ENCODE peak calls at places on chromosome 2, in five cellular contexts. B is PC-3, K is HCT116, E is endodermal cell, Q is mesenchymal stem cell. Z is an unnamed sample. For H3K4me1, the result is how much of the 10 kb centered on the place peaks cover.

GRCh38 chr2:213818436-213818835 is 534.2 kb downstream of the SPAG16 start:
- DNase-seq in Q (no peak), B (no peak), K (no peak), E (no peak), Z (no peak)

GRCh38 chr2:72630767-72631166 is 195.1 kb downstream of the EXOC6B start:
- DNase-seq in K (no peak), E (no peak), B (peak), Q (no peak), Z (no peak)

GRCh38 chr2:203803046-203803429 is 64.5 kb upstream of the CTLA4 start:
- DNase-seq in K (no peak), E (no peak), Q (no peak), B (no peak), Z (no peak)

GRCh38 chr2:136117391-136117841 is 533 bp downstream of the CXCR4 start:
- DNase-seq in B (peak), K (no peak), E (peak), Q (peak), Z (peak)

GRCh38 chr2:12090072-12090471 is 343.6 kb downstream of the LPIN1 start:
- DNase-seq in E (no peak), B (no peak), K (no peak), Q (no peak), Z (no peak)

GRCh38 chr2:179410552-179411356 is 146.1 kb upstream of the SESTD1 start:
- DNase-seq in Q (peak), K (peak), B (peak), E (peak), Z (peak)

GRCh38 chr2:85585781-85586105 is 1.5 kb downstream of the VAMP5 start:
- DNase-seq in K (no peak), Q (peak), B (peak), E (no peak), Z (no peak)

GRCh38 chr2:18218160-18218933 is 339.9 kb downstream of the KCNS3 start:
- DNase-seq in K (no peak), E (no peak), B (no peak), Q (no peak), Z (no peak)

GRCh38 chr2:232489516-232490220 is 2.0 kb upstream of the ECEL1 start:
- DNase-seq in E (peak), Q (no peak), B (no peak), K (no peak), Z (no peak)

GRCh38 chr2:71783215-71783614 is 329.9 kb downstream of the DYSF start:
- DNase-seq in E (no peak), Q (peak), B (peak), K (no peak), Z (no peak)

GRCh38 chr2:203999844-204000243 is 63.3 kb downstream of the ICOS start:
- DNase-seq in B (no peak), K (no peak), Q (no peak), E (no peak), Z (no peak)

GRCh38 chr2:239372835-239373234 is 28.0 kb downstream of the HDAC4 start:
- DNase-seq in Q (no peak), B (no peak), K (no peak), E (no peak), Z (no peak)

GRCh38 chr2:20955277-20956026 is 88.4 kb downstream of the APOB start:
- DNase-seq in K (no peak), B (no peak), E (no peak), Q (no peak), Z (no peak)

GRCh38 chr2:66270247-66270646 is 164.7 kb upstream of the MEIS1 start:
- DNase-seq in E (peak), Q (no peak), B (peak), K (no peak), Z (no peak)

GRCh38 chr2:182952741-182953450 is 85.4 kb downstream of the NCKAP1 start:
- DNase-seq in E (no peak), K (no peak), B (peak), Q (peak), Z (no peak)

GRCh38 chr2:65054749-65055426 is 1.3 kb upstream of the CEP68 start:
- DNase-seq in K (no peak), B (no peak), E (no peak), Q (no peak), Z (no peak)

GRCh38 chr2:88265352-88265960 is 95.3 kb downstream of the THNSL2 start:
- DNase-seq in E (no peak), Q (peak), B (peak), K (peak), Z (no peak)

GRCh38 chr2:129914538-129915302 is 64.7 kb upstream of the RAB6C start:
- DNase-seq in K (no peak), Q (no peak), B (no peak), E (peak), Z (peak)

GRCh38 chr2:100603945-100604633 is 41.3 kb downstream of the PDCL3 start:
- DNase-seq in K (no peak), Q (peak), E (no peak), B (no peak), Z (no peak)

GRCh38 chr2:72035518-72036172 is 112.0 kb downstream of the CYP26B1 start:
- DNase-seq in B (no peak), K (no peak), Q (no peak), E (peak), Z (no peak)

DNA sequence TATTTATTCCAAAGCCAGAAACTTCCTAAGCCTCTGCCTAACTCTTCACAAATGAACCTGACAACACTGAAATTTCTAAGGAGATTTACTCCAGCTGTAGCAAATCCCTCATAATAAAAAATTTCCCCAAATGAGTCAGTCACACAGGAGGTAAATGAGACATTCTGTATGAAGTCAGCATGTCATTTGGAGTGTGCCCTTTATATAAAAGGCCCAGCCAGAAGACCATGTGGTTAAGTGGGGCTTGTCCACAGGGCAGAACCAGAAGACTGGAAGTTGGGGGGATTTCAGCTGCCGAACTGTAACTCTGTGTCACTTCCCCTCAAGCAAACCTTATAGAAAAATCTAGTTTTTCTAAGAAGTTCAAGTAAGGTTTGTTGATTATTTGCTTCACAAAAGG is 30.2 kb downstream of the NRP2 start:
- DNase-seq in Q (peak), E (no peak), B (peak), K (no peak), Z (no peak)
- H3K27ac ChIP-seq in Q (peak), E (no peak), B (peak), K (no peak), Z (peak)

GRCh38 chr2:16664052-16664731 is 1.4 kb downstream of the CYRIA start:
- DNase-seq in B (no peak), Q (peak), E (peak), K (no peak), Z (peak)
- H3K9ac ChIP-seq in B (no peak), Q (peak), E (no peak), K (no peak), Z (peak)

DNA sequence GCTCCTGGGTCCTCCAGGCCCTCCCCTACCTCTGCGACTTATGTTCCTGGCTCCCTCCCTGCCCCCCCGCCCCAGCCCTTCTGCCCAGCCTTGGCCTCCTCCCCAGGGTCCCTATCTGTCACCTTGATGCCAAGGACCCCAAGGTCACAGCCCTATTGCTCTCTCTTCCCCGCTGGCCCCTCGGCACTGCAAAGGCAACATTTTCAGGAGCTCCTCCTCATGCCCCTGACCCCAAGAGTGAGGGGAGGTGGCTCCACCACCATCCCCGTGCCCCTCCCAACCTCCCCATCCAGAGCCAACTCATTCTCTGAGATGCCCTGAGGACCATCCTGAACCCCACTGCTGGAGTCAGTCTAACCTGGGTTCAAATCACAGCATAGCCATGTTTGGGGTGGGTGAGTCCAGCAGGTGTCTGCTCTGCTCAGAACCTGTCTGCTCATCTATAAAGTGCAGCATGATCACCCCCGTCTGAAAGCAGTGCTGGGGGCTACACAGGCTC is 11.7 kb downstream of the LIMS2 start:
- DNase-seq in B (no peak), Q (no peak), E (peak), K (no peak), Z (no peak)
- H3K4me1 ChIP-seq in B (under half), Q (under half), E (under half), K (under half), Z (under half)

GRCh38 chr2:207825958-207826330 is 56.2 kb upstream of the FZD5 start:
- DNase-seq in B (no peak), K (no peak), E (peak), Q (no peak), Z (no peak)

GRCh38 chr2:207819839-207820784 is 50.4 kb upstream of the FZD5 start:
- DNase-seq in B (peak), K (no peak), E (peak), Q (no peak), Z (peak)

GRCh38 chr2:207823865-207824264 is 54.2 kb upstream of the FZD5 start:
- DNase-seq in Q (no peak), E (peak), B (peak), K (no peak), Z (no peak)

GRCh38 chr2:207828361-207829057 is 58.8 kb upstream of the FZD5 start:
- DNase-seq in B (peak), E (no peak), K (no peak), Q (no peak), Z (peak)

GRCh38 chr2:207825033-207825957 is 55.6 kb upstream of the FZD5 start:
- DNase-seq in K (no peak), E (peak), Q (no peak), B (no peak), Z (no peak)
- H3K27ac ChIP-seq in K (no peak), E (no peak), Q (no peak), B (no peak), Z (no peak)

GRCh38 chr2:74548285-74548918 is 5.3 kb downstream of the LOXL3 start:
- DNase-seq in E (no peak), Q (no peak), B (no peak), K (no peak), Z (no peak)
- H3K9ac ChIP-seq in E (no peak), Q (peak), B (peak), K (peak), Z (peak)

DNA sequence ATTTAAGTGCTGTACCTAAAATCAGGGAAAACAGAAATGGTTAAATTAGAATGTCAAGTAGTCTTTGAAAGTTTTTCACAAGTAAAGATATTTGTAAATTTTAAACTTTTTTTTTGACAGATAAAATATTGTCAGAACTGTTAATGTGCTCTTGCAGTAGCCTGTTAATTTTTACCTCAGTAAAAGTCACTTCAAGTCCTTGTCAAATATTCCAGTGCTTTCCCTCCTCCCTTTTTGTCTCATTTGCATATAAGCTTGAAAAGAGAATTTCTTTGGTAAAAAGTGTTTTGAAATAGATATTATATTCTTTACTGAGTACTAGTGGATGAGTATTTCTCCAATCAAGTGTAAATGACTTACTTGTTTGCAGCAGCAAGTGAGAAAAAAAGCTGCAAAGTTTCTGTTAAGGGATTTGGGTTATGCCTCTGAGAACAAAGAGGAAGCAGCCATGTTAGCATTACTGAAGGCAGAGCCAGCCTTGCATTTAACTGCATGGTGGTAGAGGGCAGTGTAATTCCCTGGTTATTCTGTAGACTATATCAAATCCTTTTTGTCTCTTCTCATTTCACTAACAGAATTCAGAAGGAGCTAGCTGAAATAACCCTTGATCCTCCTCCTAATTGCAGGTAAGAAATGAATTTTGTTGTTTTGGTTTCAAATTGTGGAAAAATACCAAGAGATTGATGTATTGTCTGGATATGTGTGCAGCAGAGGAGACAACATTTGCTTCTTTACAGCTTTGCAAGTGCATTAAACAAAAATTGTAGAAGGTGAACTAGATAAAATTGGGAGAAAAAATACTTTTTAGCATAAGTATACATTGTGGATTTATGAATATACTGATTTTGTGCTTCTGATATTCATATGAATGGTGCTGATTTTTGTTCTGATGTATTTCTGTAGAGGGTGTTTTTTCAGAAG is 3.3 kb downstream of the UBE2E3 start:
- DNase-seq in B (peak), K (peak), E (peak), Q (peak), Z (peak)
- H3K4me1 ChIP-seq in B (under half), K (under half), E (under half), Q (under half), Z (under half)

GRCh38 chr2:28691774-28692281 is 59.8 kb upstream of the PPP1CB start:
- DNase-seq in E (peak), Q (peak), B (peak), K (no peak), Z (no peak)
- H3K27ac ChIP-seq in E (peak), Q (peak), B (no peak), K (no peak), Z (no peak)

GRCh38 chr2:134320930-134321329 is 67.1 kb downstream of the MGAT5 start:
- DNase-seq in B (no peak), K (no peak), E (no peak), Q (no peak), Z (peak)
- H3K9ac ChIP-seq in B (no peak), K (no peak), E (no peak), Q (no peak), Z (no peak)

DNA sequence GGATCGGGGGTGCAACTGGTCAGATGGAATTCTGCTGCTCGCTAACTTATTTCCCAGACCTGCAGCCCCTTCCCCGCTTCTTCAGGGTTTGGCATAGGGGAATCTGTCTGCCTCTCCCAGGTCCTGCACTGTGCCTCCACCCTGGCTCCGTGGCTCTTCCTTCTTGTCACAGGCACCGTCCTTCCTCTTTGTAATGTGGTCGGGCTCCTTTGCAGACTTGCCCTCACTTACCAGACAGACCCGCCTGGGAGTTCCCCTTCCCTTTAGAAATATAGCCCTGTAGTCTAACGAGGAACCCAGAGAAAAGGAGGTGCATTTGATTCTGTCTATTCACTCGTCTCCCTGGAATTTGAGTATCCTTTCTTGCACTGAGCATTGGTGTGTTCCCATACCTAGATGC is 63.9 kb upstream of the PAX8 start:
- DNase-seq in K (no peak), Q (no peak), B (no peak), E (no peak), Z (no peak)
- H3K4me1 ChIP-seq in K (under half), Q (under half), B (under half), E (under half), Z (under half)

Z was measured in colonic mucosa.